ENCODE peak calls at places on chromosomes 4 and X, in ten cellular contexts. One of them, this sample, is unnamed.

GRCh38 chrX:40099046-40099968 is 1.5 kb upstream of the BCOR start:
- DNase-seq in mesothelial cell of epicardium: no peak
- DNase-seq in NCI-H1417 treated with DMSO at 0.1 percent for 48 hours: peak
- DNase-seq in fibroblast of lung: no peak
- DNase-seq in GM12865: peak
- DNase-seq in A549: no peak
- DNase-seq in tibial nerve: no peak
- DNase-seq in left kidney: peak
- DNase-seq in AG08396: peak
- DNase-seq in activated CD8-positive, alpha-beta T cell treated with anti-CD3 and anti-CD28 coated beads for 36 hours: peak
- DNase-seq in this sample: peak

GRCh38 chr4:110532901-110533589 is 57.1 kb downstream of the ENPEP start:
- DNase-seq in mesothelial cell of epicardium: no peak
- DNase-seq in NCI-H1417 treated with DMSO at 0.1 percent for 48 hours: no peak
- DNase-seq in fibroblast of lung: peak
- DNase-seq in GM12865: no peak
- DNase-seq in A549: no peak
- DNase-seq in tibial nerve: no peak
- DNase-seq in left kidney: no peak
- DNase-seq in AG08396: no peak
- DNase-seq in activated CD8-positive, alpha-beta T cell treated with anti-CD3 and anti-CD28 coated beads for 36 hours: no peak
- DNase-seq in this sample: no peak

GRCh38 chr4:87913871-87914270 is 61.6 kb upstream of the SPP1 start:
- DNase-seq in mesothelial cell of epicardium: no peak
- DNase-seq in NCI-H1417 treated with DMSO at 0.1 percent for 48 hours: no peak
- DNase-seq in fibroblast of lung: peak
- DNase-seq in GM12865: no peak
- DNase-seq in A549: no peak
- DNase-seq in tibial nerve: no peak
- DNase-seq in left kidney: no peak
- DNase-seq in AG08396: peak
- DNase-seq in activated CD8-positive, alpha-beta T cell treated with anti-CD3 and anti-CD28 coated beads for 36 hours: no peak
- DNase-seq in this sample: no peak

GRCh38 chr4:156505341-156505955 is 466.2 kb downstream of the PDGFC start:
- DNase-seq in mesothelial cell of epicardium: no peak
- DNase-seq in NCI-H1417 treated with DMSO at 0.1 percent for 48 hours: no peak
- DNase-seq in fibroblast of lung: peak
- DNase-seq in GM12865: peak
- DNase-seq in A549: no peak
- DNase-seq in tibial nerve: no peak
- DNase-seq in left kidney: peak
- DNase-seq in AG08396: no peak
- DNase-seq in activated CD8-positive, alpha-beta T cell treated with anti-CD3 and anti-CD28 coated beads for 36 hours: no peak
- DNase-seq in this sample: no peak

GRCh38 chr4:38730493-38730829 is 52.3 kb downstream of the TLR10 start:
- DNase-seq in mesothelial cell of epicardium: no peak
- DNase-seq in NCI-H1417 treated with DMSO at 0.1 percent for 48 hours: no peak
- DNase-seq in fibroblast of lung: no peak
- DNase-seq in GM12865: no peak
- DNase-seq in A549: no peak
- DNase-seq in tibial nerve: no peak
- DNase-seq in left kidney: no peak
- DNase-seq in AG08396: no peak
- DNase-seq in activated CD8-positive, alpha-beta T cell treated with anti-CD3 and anti-CD28 coated beads for 36 hours: no peak
- DNase-seq in this sample: no peak

GRCh38 chr4:156971623-156972369 is at the start of gene PDGFC:
- DNase-seq in mesothelial cell of epicardium: peak
- DNase-seq in NCI-H1417 treated with DMSO at 0.1 percent for 48 hours: no peak
- DNase-seq in fibroblast of lung: peak
- DNase-seq in GM12865: no peak
- DNase-seq in A549: peak
- DNase-seq in tibial nerve: peak
- DNase-seq in left kidney: peak
- DNase-seq in AG08396: peak
- DNase-seq in activated CD8-positive, alpha-beta T cell treated with anti-CD3 and anti-CD28 coated beads for 36 hours: peak
- DNase-seq in this sample: peak

GRCh38 chrX:45505214-45505613 is 304.5 kb upstream of the DIPK2B start:
- DNase-seq in mesothelial cell of epicardium: no peak
- DNase-seq in NCI-H1417 treated with DMSO at 0.1 percent for 48 hours: no peak
- DNase-seq in fibroblast of lung: peak
- DNase-seq in GM12865: no peak
- DNase-seq in A549: peak
- DNase-seq in tibial nerve: no peak
- DNase-seq in left kidney: no peak
- DNase-seq in AG08396: peak
- DNase-seq in activated CD8-positive, alpha-beta T cell treated with anti-CD3 and anti-CD28 coated beads for 36 hours: peak
- DNase-seq in this sample: no peak

GRCh38 chrX:2513120-2513664 is 12.4 kb upstream of the DHRSX start:
- DNase-seq in mesothelial cell of epicardium: no peak
- DNase-seq in NCI-H1417 treated with DMSO at 0.1 percent for 48 hours: no peak
- DNase-seq in fibroblast of lung: no peak
- DNase-seq in GM12865: no peak
- DNase-seq in A549: no peak
- DNase-seq in tibial nerve: no peak
- DNase-seq in left kidney: peak
- DNase-seq in AG08396: no peak
- DNase-seq in activated CD8-positive, alpha-beta T cell treated with anti-CD3 and anti-CD28 coated beads for 36 hours: no peak
- DNase-seq in this sample: no peak

GRCh38 chr4:123356914-123357313 is 39.7 kb upstream of the SPRY1 start:
- DNase-seq in mesothelial cell of epicardium: no peak
- DNase-seq in NCI-H1417 treated with DMSO at 0.1 percent for 48 hours: no peak
- DNase-seq in fibroblast of lung: no peak
- DNase-seq in GM12865: no peak
- DNase-seq in A549: no peak
- DNase-seq in tibial nerve: no peak
- DNase-seq in left kidney: no peak
- DNase-seq in AG08396: no peak
- DNase-seq in activated CD8-positive, alpha-beta T cell treated with anti-CD3 and anti-CD28 coated beads for 36 hours: no peak
- DNase-seq in this sample: no peak

GRCh38 chr4:112201915-112202505 is 29.6 kb upstream of the AP1AR start:
- DNase-seq in mesothelial cell of epicardium: no peak
- DNase-seq in NCI-H1417 treated with DMSO at 0.1 percent for 48 hours: no peak
- DNase-seq in fibroblast of lung: no peak
- DNase-seq in GM12865: peak
- DNase-seq in A549: no peak
- DNase-seq in tibial nerve: no peak
- DNase-seq in left kidney: no peak
- DNase-seq in AG08396: no peak
- DNase-seq in activated CD8-positive, alpha-beta T cell treated with anti-CD3 and anti-CD28 coated beads for 36 hours: no peak
- DNase-seq in this sample: no peak

GRCh38 chr4:92012899-92013867 is 290.6 kb upstream of the GRID2 start:
- DNase-seq in mesothelial cell of epicardium: no peak
- DNase-seq in NCI-H1417 treated with DMSO at 0.1 percent for 48 hours: no peak
- DNase-seq in fibroblast of lung: no peak
- DNase-seq in GM12865: no peak
- DNase-seq in A549: peak
- DNase-seq in tibial nerve: no peak
- DNase-seq in left kidney: no peak
- DNase-seq in AG08396: no peak
- DNase-seq in activated CD8-positive, alpha-beta T cell treated with anti-CD3 and anti-CD28 coated beads for 36 hours: no peak
- DNase-seq in this sample: peak

GRCh38 chr4:11589676-11590075 is 161.0 kb upstream of the HS3ST1 start:
- DNase-seq in mesothelial cell of epicardium: no peak
- DNase-seq in NCI-H1417 treated with DMSO at 0.1 percent for 48 hours: no peak
- DNase-seq in fibroblast of lung: peak
- DNase-seq in GM12865: no peak
- DNase-seq in A549: no peak
- DNase-seq in tibial nerve: no peak
- DNase-seq in left kidney: no peak
- DNase-seq in AG08396: no peak
- DNase-seq in activated CD8-positive, alpha-beta T cell treated with anti-CD3 and anti-CD28 coated beads for 36 hours: no peak
- DNase-seq in this sample: no peak

GRCh38 chr4:82493721-82494425 is 63.5 kb downstream of the ENOPH1 start:
- DNase-seq in mesothelial cell of epicardium: no peak
- DNase-seq in NCI-H1417 treated with DMSO at 0.1 percent for 48 hours: no peak
- DNase-seq in fibroblast of lung: peak
- DNase-seq in GM12865: no peak
- DNase-seq in A549: no peak
- DNase-seq in tibial nerve: no peak
- DNase-seq in left kidney: no peak
- DNase-seq in AG08396: peak
- DNase-seq in activated CD8-positive, alpha-beta T cell treated with anti-CD3 and anti-CD28 coated beads for 36 hours: no peak
- DNase-seq in this sample: no peak

GRCh38 chr4:142631836-142632235 is 214.3 kb downstream of the INPP4B start:
- DNase-seq in mesothelial cell of epicardium: no peak
- DNase-seq in NCI-H1417 treated with DMSO at 0.1 percent for 48 hours: no peak
- DNase-seq in fibroblast of lung: no peak
- DNase-seq in GM12865: no peak
- DNase-seq in A549: no peak
- DNase-seq in tibial nerve: no peak
- DNase-seq in left kidney: no peak
- DNase-seq in AG08396: no peak
- DNase-seq in activated CD8-positive, alpha-beta T cell treated with anti-CD3 and anti-CD28 coated beads for 36 hours: no peak
- DNase-seq in this sample: no peak

GRCh38 chr4:166121897-166122296 is 248.9 kb downstream of the TLL1 start:
- DNase-seq in mesothelial cell of epicardium: no peak
- DNase-seq in NCI-H1417 treated with DMSO at 0.1 percent for 48 hours: no peak
- DNase-seq in fibroblast of lung: no peak
- DNase-seq in GM12865: no peak
- DNase-seq in A549: no peak
- DNase-seq in tibial nerve: no peak
- DNase-seq in left kidney: peak
- DNase-seq in AG08396: no peak
- DNase-seq in activated CD8-positive, alpha-beta T cell treated with anti-CD3 and anti-CD28 coated beads for 36 hours: no peak
- DNase-seq in this sample: no peak

GRCh38 chr4:36338973-36339372 is 57.6 kb downstream of the DTHD1 start:
- DNase-seq in mesothelial cell of epicardium: no peak
- DNase-seq in NCI-H1417 treated with DMSO at 0.1 percent for 48 hours: no peak
- DNase-seq in fibroblast of lung: no peak
- DNase-seq in GM12865: no peak
- DNase-seq in A549: no peak
- DNase-seq in tibial nerve: no peak
- DNase-seq in left kidney: no peak
- DNase-seq in AG08396: no peak
- DNase-seq in activated CD8-positive, alpha-beta T cell treated with anti-CD3 and anti-CD28 coated beads for 36 hours: no peak
- DNase-seq in this sample: no peak

GRCh38 chrX:135520553-135521404 is at the start of gene INTS6L:
- DNase-seq in mesothelial cell of epicardium: peak
- DNase-seq in NCI-H1417 treated with DMSO at 0.1 percent for 48 hours: no peak
- DNase-seq in fibroblast of lung: peak
- DNase-seq in GM12865: peak
- DNase-seq in A549: peak
- DNase-seq in tibial nerve: peak
- DNase-seq in left kidney: peak
- DNase-seq in AG08396: peak
- DNase-seq in activated CD8-positive, alpha-beta T cell treated with anti-CD3 and anti-CD28 coated beads for 36 hours: peak
- DNase-seq in this sample: peak

GRCh38 chr4:176981551-176981950 is 188.8 kb upstream of the VEGFC start:
- DNase-seq in mesothelial cell of epicardium: no peak
- DNase-seq in NCI-H1417 treated with DMSO at 0.1 percent for 48 hours: no peak
- DNase-seq in fibroblast of lung: no peak
- DNase-seq in GM12865: no peak
- DNase-seq in A549: no peak
- DNase-seq in tibial nerve: no peak
- DNase-seq in left kidney: no peak
- DNase-seq in AG08396: peak
- DNase-seq in activated CD8-positive, alpha-beta T cell treated with anti-CD3 and anti-CD28 coated beads for 36 hours: no peak
- DNase-seq in this sample: no peak

GRCh38 chr4:121358473-121358872 is 22.3 kb downstream of the QRFPR start:
- DNase-seq in mesothelial cell of epicardium: no peak
- DNase-seq in NCI-H1417 treated with DMSO at 0.1 percent for 48 hours: no peak
- DNase-seq in fibroblast of lung: peak
- DNase-seq in GM12865: no peak
- DNase-seq in A549: no peak
- DNase-seq in tibial nerve: no peak
- DNase-seq in left kidney: no peak
- DNase-seq in AG08396: no peak
- DNase-seq in activated CD8-positive, alpha-beta T cell treated with anti-CD3 and anti-CD28 coated beads for 36 hours: no peak
- DNase-seq in this sample: no peak

GRCh38 chrX:121256653-121257052 is 209.2 kb downstream of the GLUD2 start:
- DNase-seq in mesothelial cell of epicardium: no peak
- DNase-seq in NCI-H1417 treated with DMSO at 0.1 percent for 48 hours: no peak
- DNase-seq in fibroblast of lung: peak
- DNase-seq in GM12865: no peak
- DNase-seq in A549: no peak
- DNase-seq in tibial nerve: no peak
- DNase-seq in left kidney: no peak
- DNase-seq in AG08396: no peak
- DNase-seq in activated CD8-positive, alpha-beta T cell treated with anti-CD3 and anti-CD28 coated beads for 36 hours: no peak
- DNase-seq in this sample: no peak

GRCh38 chr4:126358041-126358440 is 1043.3 kb downstream of the FAT4 start:
- DNase-seq in mesothelial cell of epicardium: no peak
- DNase-seq in NCI-H1417 treated with DMSO at 0.1 percent for 48 hours: no peak
- DNase-seq in fibroblast of lung: no peak
- DNase-seq in GM12865: no peak
- DNase-seq in A549: no peak
- DNase-seq in tibial nerve: no peak
- DNase-seq in left kidney: no peak
- DNase-seq in AG08396: no peak
- DNase-seq in activated CD8-positive, alpha-beta T cell treated with anti-CD3 and anti-CD28 coated beads for 36 hours: no peak
- DNase-seq in this sample: no peak

GRCh38 chr4:141058739-141059507 is 74.3 kb downstream of the RNF150 start:
- DNase-seq in mesothelial cell of epicardium: no peak
- DNase-seq in NCI-H1417 treated with DMSO at 0.1 percent for 48 hours: no peak
- DNase-seq in fibroblast of lung: peak
- DNase-seq in GM12865: no peak
- DNase-seq in A549: no peak
- DNase-seq in tibial nerve: no peak
- DNase-seq in left kidney: no peak
- DNase-seq in AG08396: peak
- DNase-seq in activated CD8-positive, alpha-beta T cell treated with anti-CD3 and anti-CD28 coated beads for 36 hours: no peak
- DNase-seq in this sample: no peak

GRCh38 chr4:8731364-8731763 is 138.8 kb downstream of the CPZ start:
- DNase-seq in mesothelial cell of epicardium: no peak
- DNase-seq in NCI-H1417 treated with DMSO at 0.1 percent for 48 hours: no peak
- DNase-seq in fibroblast of lung: no peak
- DNase-seq in GM12865: no peak
- DNase-seq in A549: no peak
- DNase-seq in tibial nerve: no peak
- DNase-seq in left kidney: no peak
- DNase-seq in AG08396: no peak
- DNase-seq in activated CD8-positive, alpha-beta T cell treated with anti-CD3 and anti-CD28 coated beads for 36 hours: no peak
- DNase-seq in this sample: no peak

GRCh38 chrX:40423299-40423698 is 157.5 kb upstream of the ATP6AP2 start:
- DNase-seq in mesothelial cell of epicardium: no peak
- DNase-seq in NCI-H1417 treated with DMSO at 0.1 percent for 48 hours: no peak
- DNase-seq in fibroblast of lung: peak
- DNase-seq in GM12865: peak
- DNase-seq in A549: no peak
- DNase-seq in tibial nerve: no peak
- DNase-seq in left kidney: no peak
- DNase-seq in AG08396: no peak
- DNase-seq in activated CD8-positive, alpha-beta T cell treated with anti-CD3 and anti-CD28 coated beads for 36 hours: no peak
- DNase-seq in this sample: no peak

GRCh38 chr4:39609454-39609911 is 29.2 kb downstream of the SMIM14 start:
- DNase-seq in mesothelial cell of epicardium: no peak
- DNase-seq in NCI-H1417 treated with DMSO at 0.1 percent for 48 hours: no peak
- DNase-seq in fibroblast of lung: peak
- DNase-seq in GM12865: peak
- DNase-seq in A549: peak
- DNase-seq in tibial nerve: no peak
- DNase-seq in left kidney: no peak
- DNase-seq in AG08396: no peak
- DNase-seq in activated CD8-positive, alpha-beta T cell treated with anti-CD3 and anti-CD28 coated beads for 36 hours: peak
- DNase-seq in this sample: no peak

GRCh38 chr4:15989431-15989830 is 26.5 kb upstream of the FGFBP2 start:
- DNase-seq in mesothelial cell of epicardium: no peak
- DNase-seq in NCI-H1417 treated with DMSO at 0.1 percent for 48 hours: no peak
- DNase-seq in fibroblast of lung: no peak
- DNase-seq in GM12865: no peak
- DNase-seq in A549: no peak
- DNase-seq in tibial nerve: no peak
- DNase-seq in left kidney: no peak
- DNase-seq in AG08396: no peak
- DNase-seq in activated CD8-positive, alpha-beta T cell treated with anti-CD3 and anti-CD28 coated beads for 36 hours: no peak
- DNase-seq in this sample: no peak

GRCh38 chrX:109782994-109783711 is 50.1 kb upstream of the ACSL4 start:
- DNase-seq in mesothelial cell of epicardium: no peak
- DNase-seq in NCI-H1417 treated with DMSO at 0.1 percent for 48 hours: no peak
- DNase-seq in fibroblast of lung: no peak
- DNase-seq in GM12865: peak
- DNase-seq in A549: no peak
- DNase-seq in tibial nerve: no peak
- DNase-seq in left kidney: peak
- DNase-seq in AG08396: no peak
- DNase-seq in activated CD8-positive, alpha-beta T cell treated with anti-CD3 and anti-CD28 coated beads for 36 hours: peak
- DNase-seq in this sample: no peak

GRCh38 chr4:8236920-8237195 is 32.7 kb upstream of the HTRA3 start:
- DNase-seq in mesothelial cell of epicardium: no peak
- DNase-seq in NCI-H1417 treated with DMSO at 0.1 percent for 48 hours: no peak
- DNase-seq in fibroblast of lung: no peak
- DNase-seq in GM12865: no peak
- DNase-seq in A549: no peak
- DNase-seq in tibial nerve: no peak
- DNase-seq in left kidney: no peak
- DNase-seq in AG08396: no peak
- DNase-seq in activated CD8-positive, alpha-beta T cell treated with anti-CD3 and anti-CD28 coated beads for 36 hours: no peak
- DNase-seq in this sample: no peak

This sample was measured in mucosa of descending colon.